ENCODE peak calls at places on chromosomes 12 and 14, in four cellular contexts. L is K562, F is HepG2, Y is SK-N-SH. R is an unnamed sample.

GRCh38 chr12:71135812-71136176 is 22.0 kb downstream of the TSPAN8 start:
- DNase-seq in L (no peak), Y (no peak), F (no peak), R (no peak)

GRCh38 chr12:107011519-107011918 is 24.6 kb upstream of the MTERF2 start:
- DNase-seq in L (no peak), Y (no peak), F (no peak), R (no peak)

GRCh38 chr14:89466460-89466859 is 49.4 kb upstream of the FOXN3 start:
- DNase-seq in L (no peak), F (no peak), Y (no peak), R (no peak)

GRCh38 chr12:66662179-66662578 is 16.7 kb downstream of the GRIP1 start:
- DNase-seq in L (no peak), Y (no peak), F (no peak), R (no peak)

GRCh38 chr14:88129306-88130056 is 124.5 kb downstream of the GPR65 start:
- DNase-seq in F (no peak), Y (no peak), L (no peak), R (no peak)

GRCh38 chr12:6821674-6822433 is at the start of gene GPR162:
- DNase-seq in Y (peak; percentile 87), L (peak; percentile 78), F (no peak), R (no peak)

GRCh38 chr12:10151621-10152020 is 20.3 kb downstream of the OLR1 start:
- DNase-seq in F (no peak), Y (no peak), L (no peak), R (no peak)

GRCh38 chr14:32473476-32473875 is 144.4 kb downstream of the AKAP6 start:
- DNase-seq in Y (no peak), L (no peak), F (peak; percentile 69), R (no peak)

GRCh38 chr12:101256271-101256670 is 23.6 kb upstream of the UTP20 start:
- DNase-seq in L (no peak), F (no peak), Y (no peak), R (no peak)

GRCh38 chr12:75951399-75952228 is 80.0 kb downstream of the PHLDA1 start:
- DNase-seq in F (no peak), Y (no peak), L (no peak), R (no peak)

GRCh38 chr12:129379076-129379804 is 524.6 kb downstream of the TMEM132D start:
- DNase-seq in Y (no peak), L (no peak), F (no peak), R (no peak)

GRCh38 chr14:23910081-23910875 is 43.3 kb upstream of the DHRS4 start:
- DNase-seq in Y (peak; percentile 73), F (peak; percentile 81), L (peak; percentile 61), R (no peak)

GRCh38 chr12:69415471-69416275 is 54.5 kb upstream of the FRS2 start:
- DNase-seq in L (peak; percentile 28), F (peak; percentile 68), Y (peak; percentile 55), R (no peak)

GRCh38 chr12:6461401-6462233 is 8.9 kb downstream of the VAMP1 start:
- DNase-seq in F (no peak), L (no peak), Y (no peak), R (peak; percentile 95)

GRCh38 chr12:5503371-5503770 is 71.5 kb downstream of the NTF3 start:
- DNase-seq in F (no peak), L (no peak), Y (no peak), R (no peak)

GRCh38 chr12:124764451-124764850 is 99.2 kb downstream of the SCARB1 start:
- DNase-seq in Y (no peak), L (peak; percentile 47), F (no peak), R (no peak)

GRCh38 chr12:49131973-49132461 is 822 bp upstream of the TUBA1B start:
- DNase-seq in L (no peak), F (no peak), Y (no peak), R (no peak)

GRCh38 chr12:5248230-5248629 is 183.7 kb upstream of the NTF3 start:
- DNase-seq in Y (no peak), L (no peak), F (no peak), R (no peak)

GRCh38 chr14:39946796-39947195 is 514.6 kb upstream of the FBXO33 start:
- DNase-seq in F (no peak), Y (no peak), L (no peak), R (no peak)

GRCh38 chr12:119659289-119659897 is 8.5 kb upstream of the PRKAB1 start:
- DNase-seq in Y (peak; percentile 69), F (peak; percentile 46), L (peak; percentile 58), R (no peak)

GRCh38 chr14:77761205-77761931 is 412 bp upstream of the SNW1 start:
- DNase-seq in L (peak; percentile 29), F (peak; percentile 62), Y (peak; percentile 55), R (peak; percentile 84)

GRCh38 chr12:24948452-24948815 is 467 bp downstream of the BCAT1 start:
- DNase-seq in F (no peak), Y (peak; percentile 63), L (peak; percentile 33), R (peak; percentile 73)

GRCh38 chr12:107478881-107479280 is 206.7 kb upstream of the PWP1 start:
- DNase-seq in Y (peak; percentile 63), F (no peak), L (no peak), R (no peak)

GRCh38 chr14:94885481-94886155 is 115.7 kb upstream of the GSC start:
- DNase-seq in F (no peak), Y (no peak), L (no peak), R (no peak)

GRCh38 chr12:111434680-111435338 is 29.1 kb downstream of the SH2B3 start:
- DNase-seq in Y (no peak), F (no peak), L (no peak), R (peak; percentile 84)

GRCh38 chr12:93571854-93572711 is at the start of gene SOCS2:
- DNase-seq in F (no peak), Y (peak; percentile 84), L (peak; percentile 59), R (no peak)

GRCh38 chr12:69266045-69266635 is 26.8 kb downstream of the CPSF6 start:
- DNase-seq in L (no peak), Y (no peak), F (no peak), R (no peak)

GRCh38 chr14:50335989-50336391 is 23.9 kb downstream of the DMAC2L start:
- DNase-seq in Y (peak; percentile 80), F (no peak), L (no peak), R (no peak)

GRCh38 chr12:78891646-78892353 is 27.2 kb downstream of the SYT1 start:
- DNase-seq in F (no peak), Y (no peak), L (no peak), R (no peak)

GRCh38 chr12:78888583-78888982 is 24.0 kb downstream of the SYT1 start:
- DNase-seq in Y (no peak), F (no peak), L (no peak), R (peak; percentile 34)

GRCh38 chr12:78885466-78885865 is 20.9 kb downstream of the SYT1 start:
- DNase-seq in Y (no peak), F (no peak), L (no peak), R (no peak)

GRCh38 chr12:78887444-78887843 is 22.9 kb downstream of the SYT1 start:
- DNase-seq in Y (no peak), L (no peak), F (no peak), R (no peak)

GRCh38 chr12:78887008-78887407 is 22.4 kb downstream of the SYT1 start:
- DNase-seq in Y (no peak), F (peak; percentile 2), L (no peak), R (no peak)
- TF ChIP-seq MAX in Y (no peak), F (no peak), L (no peak), R (no peak)

GRCh38 chr12:109435428-109436180 is 41.5 kb downstream of the KCTD10 start:
- DNase-seq in Y (no peak), L (no peak), F (no peak), R (no peak)

GRCh38 chr12:109432842-109433304 is 44.2 kb downstream of the KCTD10 start:
- DNase-seq in L (peak; percentile 69), Y (peak; percentile 65), F (peak; percentile 69), R (no peak)

GRCh38 chr12:109432431-109432830 is 44.7 kb downstream of the KCTD10 start:
- DNase-seq in F (no peak), L (no peak), Y (no peak), R (no peak)

GRCh38 chr12:109434556-109434955 is 42.5 kb downstream of the KCTD10 start:
- DNase-seq in F (no peak), L (no peak), Y (no peak), R (no peak)

GRCh38 chr12:109433618-109434017 is 43.5 kb downstream of the KCTD10 start:
- DNase-seq in F (no peak), L (peak; percentile 65), Y (peak; percentile 37), R (no peak)
- TF ChIP-seq CTCF in F (peak; percentile 27), L (peak; percentile 42), Y (peak; percentile 45), R (no peak)

DNA sequence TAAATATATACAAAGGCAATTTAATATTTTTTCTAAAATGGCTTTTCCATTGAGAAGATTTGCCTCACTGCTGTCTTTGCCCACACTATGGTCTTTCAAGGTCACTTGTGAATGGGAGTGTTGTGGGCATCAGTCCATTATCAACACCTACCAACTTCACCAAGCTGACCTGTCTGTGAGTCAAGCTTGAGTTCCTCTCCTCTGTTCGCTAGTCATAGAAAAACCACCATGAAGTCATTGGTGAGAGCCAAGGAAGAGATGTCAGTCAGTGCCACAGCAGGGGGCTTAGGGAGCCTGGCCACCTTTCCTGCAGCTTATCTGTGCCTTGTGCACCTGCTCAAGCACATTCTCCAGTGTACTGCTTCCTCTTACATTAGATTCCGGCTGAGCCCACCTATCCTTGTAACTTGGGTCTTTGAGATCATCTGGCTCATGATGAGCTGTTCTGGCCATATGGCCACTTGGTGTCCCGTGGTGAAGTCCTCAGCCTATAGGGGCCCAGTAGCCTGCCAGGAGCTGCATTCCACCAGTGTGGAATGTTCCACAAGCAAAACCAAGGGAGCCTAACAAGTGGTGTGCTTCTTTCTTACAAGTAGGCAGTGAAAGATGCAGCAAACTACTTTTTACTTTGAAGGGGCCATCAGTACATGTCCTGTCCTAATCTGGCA is 80.8 kb upstream of the C12orf71 start:
- DNase-seq in L (no peak), Y (no peak), F (no peak), R (no peak)
- TF ChIP-seq MXI1 in L (no peak), Y (no peak), F (no peak), R (no peak)

GRCh38 chr14:100473249-100473648 is 114.0 kb downstream of the BEGAIN start:
- DNase-seq in Y (no peak), F (no peak), L (no peak), R (no peak)

GRCh38 chr14:100474176-100474575 is 113.0 kb downstream of the BEGAIN start:
- DNase-seq in F (no peak), L (no peak), Y (no peak), R (no peak)

GRCh38 chr14:100472491-100472890 is 114.7 kb downstream of the BEGAIN start:
- DNase-seq in F (no peak), L (no peak), Y (no peak), R (no peak)

GRCh38 chr14:100475268-100475667 is 111.9 kb downstream of the BEGAIN start:
- DNase-seq in Y (no peak), L (no peak), F (no peak), R (no peak)

DNA sequence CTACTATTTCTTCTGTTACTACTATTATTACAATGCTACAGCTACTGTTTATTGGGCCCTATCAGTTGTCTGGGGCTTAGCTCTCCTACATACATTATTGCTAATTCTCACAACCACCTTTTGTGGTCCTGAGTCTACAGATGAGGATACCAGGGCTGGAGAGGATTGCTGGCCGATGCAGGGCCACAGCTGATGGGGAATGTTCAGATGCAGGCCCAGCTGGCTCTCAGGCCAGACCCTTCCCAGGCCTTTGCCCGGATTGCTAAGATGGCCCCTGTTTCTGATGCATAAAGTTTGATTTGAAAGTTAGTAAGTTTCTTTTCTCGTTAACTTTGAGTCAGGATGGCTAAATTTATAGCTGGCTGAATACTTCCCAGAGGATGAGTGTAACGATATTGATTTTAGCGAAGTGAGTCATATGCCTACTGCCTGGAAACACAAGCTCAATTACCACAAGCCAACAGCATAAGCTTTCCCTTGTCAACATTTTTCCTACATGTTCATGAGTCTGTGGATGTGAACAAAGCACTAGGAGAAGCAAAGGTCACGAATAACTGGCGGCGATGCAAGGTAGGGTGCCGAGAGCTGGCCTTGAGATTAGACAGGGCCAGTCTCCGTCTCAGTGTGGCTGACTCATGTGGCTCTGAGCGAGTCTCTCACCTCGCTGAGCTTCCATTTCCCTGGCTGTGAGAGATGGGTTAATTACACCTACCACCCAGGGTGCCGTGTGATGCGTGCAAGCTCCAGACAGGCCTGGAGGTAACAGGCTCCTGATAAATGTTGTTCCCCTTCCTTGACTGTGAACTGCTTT is 111.0 kb downstream of the BEGAIN start:
- DNase-seq in Y (no peak), L (no peak), F (peak; percentile 95), R (no peak)
- TF ChIP-seq MAX in Y (peak; percentile 48), L (no peak), F (peak; percentile 56), R (no peak)

R was measured in GM12878.